ENCODE peak calls at places on chromosomes 5 and 9, in eight cellular contexts. Z, P, U, D, N, M, L and J are unnamed samples.

GRCh38 chr5:66164044-66164790 is 20.1 kb downstream of the SREK1 start:
- DNase-seq in Z (no peak), P (no peak), U (peak), D (no peak), N (no peak), M (peak), L (no peak), J (no peak)

GRCh38 chr9:37908698-37909186 is 4.8 kb upstream of the SLC25A51 start:
- DNase-seq in Z (no peak), P (peak), U (no peak), D (no peak), N (no peak), M (peak), L (no peak), J (no peak)

GRCh38 chr5:135127604-135128240 is 93.7 kb upstream of the PITX1 start:
- DNase-seq in Z (no peak), P (peak), U (peak), D (no peak), N (no peak), M (peak), L (no peak), J (peak)

GRCh38 chr9:128244443-128245226 is 31.2 kb downstream of the GOLGA2 start:
- DNase-seq in Z (peak), P (no peak), U (peak), D (peak), N (no peak), M (peak), L (peak), J (no peak)

GRCh38 chr5:167296056-167296455 is 995.4 kb upstream of the WWC1 start:
- DNase-seq in Z (no peak), P (no peak), U (no peak), D (no peak), N (no peak), M (no peak), L (no peak), J (no peak)

GRCh38 chr9:110977259-110977709 is 61.0 kb downstream of the LPAR1 start:
- DNase-seq in Z (no peak), P (peak), U (peak), D (no peak), N (no peak), M (no peak), L (no peak), J (peak)

GRCh38 chr9:129422843-129423700 is 197.8 kb downstream of the C9orf50 start:
- DNase-seq in Z (no peak), P (no peak), U (peak), D (peak), N (no peak), M (no peak), L (no peak), J (peak)

GRCh38 chr9:36214571-36214970 is 23.9 kb downstream of the CLTA start:
- DNase-seq in Z (no peak), P (no peak), U (peak), D (no peak), N (no peak), M (no peak), L (no peak), J (no peak)

GRCh38 chr9:37100317-37100716 is 20.1 kb upstream of the ZCCHC7 start:
- DNase-seq in Z (no peak), P (peak), U (no peak), D (no peak), N (no peak), M (no peak), L (peak), J (peak)

GRCh38 chr5:10756539-10756938 is 4.5 kb downstream of the DAP start:
- DNase-seq in Z (no peak), P (no peak), U (peak), D (no peak), N (no peak), M (no peak), L (no peak), J (no peak)

GRCh38 chr5:89597878-89598277 is 714.9 kb upstream of the MEF2C start:
- DNase-seq in Z (no peak), P (no peak), U (no peak), D (no peak), N (no peak), M (no peak), L (no peak), J (no peak)

GRCh38 chr5:175576096-175576495 is 81.8 kb upstream of the HRH2 start:
- DNase-seq in Z (no peak), P (no peak), U (no peak), D (no peak), N (no peak), M (no peak), L (no peak), J (no peak)

GRCh38 chr9:6055213-6055612 is 39.8 kb upstream of the RANBP6 start:
- DNase-seq in Z (peak), P (peak), U (peak), D (peak), N (peak), M (peak), L (peak), J (peak)

GRCh38 chr5:424259-425110 is 18.5 kb upstream of the EXOC3 start:
- DNase-seq in Z (peak), P (no peak), U (no peak), D (no peak), N (no peak), M (no peak), L (no peak), J (peak)

GRCh38 chr5:169706758-169707450 is 69.8 kb downstream of the DOCK2 start:
- DNase-seq in Z (no peak), P (peak), U (peak), D (no peak), N (no peak), M (no peak), L (no peak), J (no peak)

GRCh38 chr5:43191740-43192557 is at the start of gene NIM1K:
- DNase-seq in Z (no peak), P (no peak), U (peak), D (peak), N (peak), M (peak), L (peak), J (peak)

GRCh38 chr5:122896598-122897282 is 51.3 kb downstream of the SNX24 start:
- DNase-seq in Z (peak), P (peak), U (peak), D (no peak), N (no peak), M (peak), L (no peak), J (no peak)

GRCh38 chr5:56412601-56413379 is 179.7 kb upstream of the ANKRD55 start:
- DNase-seq in Z (peak), P (no peak), U (no peak), D (no peak), N (no peak), M (no peak), L (no peak), J (no peak)

GRCh38 chr9:3916984-3917383 is 382.9 kb downstream of the GLIS3 start:
- DNase-seq in Z (no peak), P (no peak), U (peak), D (no peak), N (no peak), M (no peak), L (no peak), J (no peak)

GRCh38 chr9:4905135-4905490 is 80.0 kb upstream of the JAK2 start:
- DNase-seq in Z (no peak), P (no peak), U (no peak), D (no peak), N (no peak), M (no peak), L (no peak), J (peak)

GRCh38 chr9:115923903-115924668 is 229.5 kb upstream of the PAPPA start:
- DNase-seq in Z (no peak), P (no peak), U (peak), D (no peak), N (no peak), M (peak), L (no peak), J (peak)

GRCh38 chr5:124745367-124746251 is 830 bp downstream of the ZNF608 start:
- DNase-seq in Z (peak), P (peak), U (peak), D (no peak), N (no peak), M (peak), L (peak), J (no peak)

GRCh38 chr5:131966551-131966950 is 21.1 kb upstream of the MEIKIN start:
- DNase-seq in Z (no peak), P (no peak), U (no peak), D (no peak), N (no peak), M (no peak), L (no peak), J (no peak)

GRCh38 chr5:44446399-44446798 is 57.2 kb upstream of the FGF10 start:
- DNase-seq in Z (no peak), P (no peak), U (no peak), D (no peak), N (no peak), M (no peak), L (no peak), J (no peak)

GRCh38 chr5:34584165-34584564 is 72.0 kb upstream of the RAI14 start:
- DNase-seq in Z (no peak), P (no peak), U (no peak), D (no peak), N (no peak), M (no peak), L (no peak), J (no peak)

GRCh38 chr5:34585601-34586104 is 70.5 kb upstream of the RAI14 start:
- DNase-seq in Z (no peak), P (peak), U (no peak), D (no peak), N (no peak), M (peak), L (no peak), J (peak)

GRCh38 chr5:34586117-34586885 is 69.8 kb upstream of the RAI14 start:
- DNase-seq in Z (no peak), P (peak), U (peak), D (no peak), N (no peak), M (no peak), L (no peak), J (peak)

GRCh38 chr5:34589832-34590231 is 66.3 kb upstream of the RAI14 start:
- DNase-seq in Z (no peak), P (no peak), U (no peak), D (no peak), N (no peak), M (no peak), L (no peak), J (no peak)

GRCh38 chr5:34587355-34588241 is 68.5 kb upstream of the RAI14 start:
- DNase-seq in Z (no peak), P (peak), U (peak), D (no peak), N (no peak), M (no peak), L (peak), J (peak)
- H2AFZ ChIP-seq in Z (no peak), P (peak), U (peak), D (peak), N (no peak), M (peak), L (peak), J (peak)

GRCh38 chr5:41416336-41416735 is 94.1 kb downstream of the PLCXD3 start:
- DNase-seq in Z (no peak), P (peak), U (no peak), D (no peak), N (no peak), M (no peak), L (no peak), J (no peak)
- H2AFZ ChIP-seq in Z (no peak), P (no peak), U (no peak), D (no peak), N (no peak), M (no peak), L (no peak), J (no peak)

DNA sequence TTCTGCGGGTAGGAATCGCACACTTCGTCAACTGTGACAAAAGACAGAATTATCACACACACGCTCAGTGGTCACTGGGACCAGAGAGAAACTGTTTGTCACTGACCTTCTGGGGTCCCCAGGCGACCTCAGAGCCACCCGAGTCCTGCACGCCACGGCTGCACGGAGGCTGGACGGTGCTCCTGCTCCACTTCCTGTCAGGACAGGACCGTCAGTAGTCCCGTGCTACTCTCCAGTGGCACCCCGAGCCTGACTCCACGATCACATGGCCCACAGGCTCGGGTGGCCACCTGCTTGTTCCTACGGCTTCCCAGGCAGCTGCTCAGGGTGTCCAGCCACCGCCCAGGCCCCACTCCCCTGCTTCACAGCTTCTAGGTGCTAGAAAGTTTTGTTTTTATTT is 17.9 kb downstream of the MRNIP start:
- DNase-seq in Z (no peak), P (no peak), U (no peak), D (no peak), N (no peak), M (no peak), L (no peak), J (no peak)
- H2AFZ ChIP-seq in Z (no peak), P (no peak), U (no peak), D (no peak), N (no peak), M (no peak), L (no peak), J (no peak)

GRCh38 chr5:158233735-158234322 is 374.9 kb upstream of the CLINT1 start:
- DNase-seq in Z (no peak), P (no peak), U (peak), D (no peak), N (no peak), M (no peak), L (no peak), J (no peak)

GRCh38 chr5:158234323-158235158 is 375.6 kb upstream of the CLINT1 start:
- DNase-seq in Z (peak), P (no peak), U (peak), D (no peak), N (no peak), M (peak), L (peak), J (no peak)

GRCh38 chr5:158236511-158237335 is 377.8 kb upstream of the CLINT1 start:
- DNase-seq in Z (no peak), P (no peak), U (no peak), D (no peak), N (no peak), M (no peak), L (no peak), J (no peak)

GRCh38 chr5:158235159-158235547 is 376.2 kb upstream of the CLINT1 start:
- DNase-seq in Z (no peak), P (no peak), U (no peak), D (no peak), N (no peak), M (no peak), L (no peak), J (no peak)
- H2AFZ ChIP-seq in Z (no peak), P (no peak), U (no peak), D (no peak), N (no peak), M (no peak), L (no peak), J (no peak)

GRCh38 chr9:22030101-22030598 is 21.0 kb upstream of the CDKN2B start:
- DNase-seq in Z (peak), P (peak), U (peak), D (no peak), N (no peak), M (no peak), L (no peak), J (peak)
- H2AFZ ChIP-seq in Z (no peak), P (peak), U (no peak), D (no peak), N (no peak), M (no peak), L (no peak), J (no peak)

GRCh38 chr9:14428781-14429230 is 114.9 kb upstream of the NFIB start:
- DNase-seq in Z (peak), P (peak), U (peak), D (peak), N (peak), M (peak), L (peak), J (peak)
- H2AFZ ChIP-seq in Z (peak), P (no peak), U (no peak), D (no peak), N (peak), M (no peak), L (peak), J (no peak)

GRCh38 chr9:26742843-26743242 is 149.8 kb downstream of the CAAP1 start:
- DNase-seq in Z (no peak), P (no peak), U (no peak), D (no peak), N (no peak), M (no peak), L (no peak), J (no peak)

GRCh38 chr9:26744362-26744965 is 148.1 kb downstream of the CAAP1 start:
- DNase-seq in Z (peak), P (peak), U (peak), D (no peak), N (no peak), M (peak), L (peak), J (no peak)

GRCh38 chr9:26747611-26748010 is 145.0 kb downstream of the CAAP1 start:
- DNase-seq in Z (no peak), P (no peak), U (no peak), D (no peak), N (no peak), M (no peak), L (no peak), J (no peak)

GRCh38 chr9:26746357-26747072 is 146.1 kb downstream of the CAAP1 start:
- DNase-seq in Z (no peak), P (peak), U (peak), D (peak), N (no peak), M (peak), L (no peak), J (peak)

DNA sequence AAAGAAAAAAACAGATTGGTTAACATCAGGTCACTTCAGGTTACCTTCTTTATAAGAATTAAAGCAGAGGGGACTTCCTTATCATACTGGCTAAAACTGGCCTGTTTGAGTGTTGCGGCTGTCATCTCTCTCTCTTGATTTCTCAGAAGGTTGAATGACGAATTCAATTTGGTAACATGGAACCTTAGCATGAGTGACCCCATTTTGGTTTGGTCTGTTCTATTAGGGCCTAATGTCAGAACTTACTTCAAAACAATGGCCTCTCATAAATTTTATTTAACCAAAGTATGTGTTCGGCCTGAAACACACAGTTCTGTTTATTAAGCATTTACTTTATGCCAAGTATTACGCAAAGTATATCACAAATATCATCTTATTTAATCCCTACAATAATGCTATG is 147.5 kb downstream of the CAAP1 start:
- DNase-seq in Z (no peak), P (no peak), U (no peak), D (no peak), N (no peak), M (no peak), L (no peak), J (no peak)
- H2AFZ ChIP-seq in Z (no peak), P (no peak), U (no peak), D (no peak), N (no peak), M (no peak), L (no peak), J (no peak)

GRCh38 chr9:97322105-97322504 is 14.6 kb downstream of the CCDC180 start:
- DNase-seq in Z (no peak), P (no peak), U (no peak), D (no peak), N (no peak), M (no peak), L (no peak), J (no peak)
- H2AFZ ChIP-seq in Z (no peak), P (no peak), U (no peak), D (no peak), N (no peak), M (no peak), L (no peak), J (no peak)

GRCh38 chr5:29238115-29238514 is 1955.4 kb upstream of the CDH6 start:
- DNase-seq in Z (no peak), P (no peak), U (no peak), D (no peak), N (no peak), M (no peak), L (no peak), J (no peak)
- H2AFZ ChIP-seq in Z (no peak), P (no peak), U (no peak), D (no peak), N (peak), M (no peak), L (no peak), J (no peak)

DNA sequence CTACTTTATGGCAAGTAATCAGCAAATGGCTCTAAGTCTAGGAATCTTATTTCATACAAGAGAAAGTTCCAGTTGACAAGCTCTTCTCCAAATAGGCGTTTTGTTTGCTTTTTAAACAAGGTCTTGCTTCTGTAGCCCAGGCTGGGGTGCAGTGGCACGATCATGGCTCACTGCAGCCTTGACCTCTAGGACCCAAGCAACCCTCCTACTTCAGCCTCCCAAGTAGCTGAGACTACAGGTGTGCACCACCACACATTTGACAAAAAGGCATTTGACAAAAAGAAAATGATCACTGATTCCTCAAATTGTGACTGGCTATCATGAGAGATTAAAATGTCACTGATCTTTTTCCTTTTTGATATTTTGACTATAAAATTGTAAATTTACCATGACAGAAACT is 31.8 kb downstream of the NR6A1 start:
- DNase-seq in Z (no peak), P (no peak), U (no peak), D (no peak), N (no peak), M (no peak), L (no peak), J (no peak)
- H2AFZ ChIP-seq in Z (no peak), P (no peak), U (no peak), D (no peak), N (no peak), M (no peak), L (no peak), J (no peak)